ENCODE peak calls at places on chromosomes 2 and 18, in four cellular contexts. J, R, U and M are unnamed samples.

GRCh38 chr2:55804535-55804934 is 110.9 kb upstream of the PNPT1 start:
- DNase-seq in U (no peak), R (no peak), J (no peak), M (no peak)

GRCh38 chr18:22318745-22319407 is 98.8 kb downstream of the CTAGE1 start:
- DNase-seq in R (no peak), U (no peak), J (no peak), M (peak)

GRCh38 chr2:28234807-28235206 is 157.9 kb upstream of the FOSL2 start:
- DNase-seq in U (no peak), R (no peak), J (no peak), M (no peak)

GRCh38 chr2:232980683-232981082 is 32.4 kb downstream of the NGEF start:
- DNase-seq in J (no peak), U (no peak), R (no peak), M (no peak)

GRCh38 chr2:167935803-167936110 is 311.6 kb downstream of the STK39 start:
- DNase-seq in U (no peak), J (no peak), R (no peak), M (no peak)

GRCh38 chr2:239264838-239265651 is 135.8 kb downstream of the HDAC4 start:
- DNase-seq in R (peak), J (peak), U (no peak), M (no peak)

GRCh38 chr2:174846941-174847938 is 83.0 kb upstream of the CHRNA1 start:
- DNase-seq in U (no peak), J (no peak), R (no peak), M (peak)

GRCh38 chr2:140895378-140895777 is 1235.4 kb downstream of the LRP1B start:
- DNase-seq in J (no peak), R (no peak), U (no peak), M (no peak)

GRCh38 chr2:142008135-142008744 is 122.6 kb downstream of the LRP1B start:
- DNase-seq in J (no peak), R (no peak), U (no peak), M (no peak)

GRCh38 chr2:173831312-173832229 is 133.6 kb downstream of the SP3 start:
- DNase-seq in J (no peak), U (peak), R (no peak), M (peak)

GRCh38 chr18:33596178-33596854 is 18.3 kb downstream of the ASXL3 start:
- DNase-seq in R (no peak), U (no peak), J (no peak), M (peak)

GRCh38 chr2:30109856-30110255 is 37.0 kb upstream of the YPEL5 start:
- DNase-seq in U (no peak), J (no peak), R (no peak), M (no peak)

GRCh38 chr2:188870289-188870688 is 103.9 kb upstream of the COL3A1 start:
- DNase-seq in J (no peak), U (no peak), R (no peak), M (peak)

GRCh38 chr2:127721978-127722355 is 20.7 kb downstream of the SFT2D3 start:
- DNase-seq in U (no peak), J (no peak), R (no peak), M (no peak)

GRCh38 chr2:187783446-187783845 is 229.2 kb upstream of the TFPI start:
- DNase-seq in J (no peak), R (no peak), U (no peak), M (no peak)

GRCh38 chr2:47056875-47057731 is 98.0 kb downstream of the STPG4 start:
- DNase-seq in J (no peak), R (no peak), U (no peak), M (no peak)

GRCh38 chr2:199509401-199509800 is 51.7 kb upstream of the SATB2 start:
- DNase-seq in J (no peak), U (no peak), R (no peak), M (no peak)